ENCODE peak calls at places on chromosomes 1 and 21, in four cellular contexts. L is mesendoderm, U is H1, D is mesenchymal stem cell. Y is an unnamed sample.
A peak's percentile ranks its signal among the peaks of the same experiment; 100 is the strongest.

GRCh38 chr21:29238967-29239289 is 59.8 kb upstream of the BACH1 start:
- DNase-seq in D (peak; percentile 42), L (no peak), U (no peak), Y (no peak)

GRCh38 chr1:248243204-248243603 is 12.0 kb downstream of the OR2M4 start:
- DNase-seq in D (no peak), L (peak; percentile 30), U (no peak), Y (no peak)

GRCh38 chr1:24557220-24557619 is 1.3 kb downstream of the NCMAP start:
- DNase-seq in D (no peak), L (no peak), U (no peak), Y (no peak)

GRCh38 chr1:53573522-53573921 is 114.3 kb downstream of the DMRTB1 start:
- DNase-seq in L (no peak), D (no peak), U (no peak), Y (no peak)

GRCh38 chr1:210233495-210234253 is 1.1 kb downstream of the SERTAD4 start:
- DNase-seq in U (no peak), L (peak; percentile 75), D (peak; percentile 73), Y (peak; percentile 61)

GRCh38 chr1:19967808-19968207 is 11.6 kb downstream of the PLA2G2A start:
- DNase-seq in U (no peak), L (no peak), D (no peak), Y (no peak)

GRCh38 chr1:25917996-25918395 is 11.8 kb upstream of the STMN1 start:
- DNase-seq in D (peak; percentile 9), U (no peak), L (peak; percentile 88), Y (no peak)

GRCh38 chr1:15264769-15265168 is 17.7 kb downstream of the FHAD1 start:
- DNase-seq in U (no peak), L (no peak), D (no peak), Y (no peak)

GRCh38 chr1:165907256-165907857 is 79.9 kb downstream of the UCK2 start:
- DNase-seq in L (peak; percentile 83), U (no peak), D (no peak), Y (peak; percentile 20)

GRCh38 chr1:78274814-78275213 is 216.0 kb upstream of the PTGFR start:
- DNase-seq in U (no peak), L (no peak), D (peak; percentile 13), Y (no peak)

GRCh38 chr1:10825592-10825991 is 29.1 kb upstream of the CASZ1 start:
- DNase-seq in U (no peak), D (no peak), L (no peak), Y (no peak)

GRCh38 chr1:4700801-4701200 is 46.4 kb downstream of the AJAP1 start:
- DNase-seq in D (no peak), U (no peak), L (no peak), Y (no peak)

GRCh38 chr1:209829716-209830115 is 1.9 kb downstream of the UTP25 start:
- DNase-seq in D (no peak), U (no peak), L (no peak), Y (no peak)

GRCh38 chr1:76759950-76760349 is 107.3 kb upstream of the ST6GALNAC5 start:
- DNase-seq in D (peak; percentile 11), U (no peak), L (peak; percentile 48), Y (no peak)

GRCh38 chr1:193115629-193116227 is 6.1 kb upstream of the CDC73 start:
- DNase-seq in L (peak; percentile 87), U (no peak), D (peak; percentile 99), Y (no peak)

GRCh38 chr1:204438628-204439027 is 27.0 kb upstream of the PPP1R15B start:
- DNase-seq in D (peak; percentile 96), U (no peak), L (no peak), Y (no peak)

GRCh38 chr1:158022554-158023278 is 29.3 kb downstream of the KIRREL1 start:
- DNase-seq in L (no peak), D (no peak), U (no peak), Y (no peak)

GRCh38 chr1:208595745-208596144 is 351.6 kb upstream of the PLXNA2 start:
- DNase-seq in D (peak; percentile 68), L (no peak), U (no peak), Y (no peak)

GRCh38 chr21:46100426-46100825 is 2.5 kb downstream of the COL6A2 start:
- DNase-seq in L (no peak), D (peak; percentile 76), U (no peak), Y (no peak)

GRCh38 chr1:105427543-105427942 is 1628.9 kb upstream of the PRMT6 start:
- DNase-seq in D (no peak), U (no peak), L (no peak), Y (no peak)

GRCh38 chr1:6440198-6441126 is 15.9 kb downstream of the ESPN start:
- DNase-seq in D (peak; percentile 51), U (no peak), L (peak; percentile 73), Y (peak; percentile 85)

GRCh38 chr1:172917972-172918371 is 132.8 kb downstream of the TNFSF18 start:
- DNase-seq in D (peak; percentile 89), U (no peak), L (peak; percentile 69), Y (no peak)

GRCh38 chr1:6373961-6374720 is 19.4 kb downstream of the ACOT7 start:
- DNase-seq in D (no peak), U (no peak), L (no peak), Y (no peak)

GRCh38 chr1:21573971-21574458 is 64.8 kb downstream of the ALPL start:
- DNase-seq in D (peak; percentile 56), U (peak; percentile 57), L (peak; percentile 89), Y (peak; percentile 86)

GRCh38 chr1:158819461-158820443 is 11.4 kb upstream of the MNDA start:
- DNase-seq in U (no peak), L (no peak), D (peak; percentile 75), Y (no peak)

GRCh38 chr1:223102797-223103533 is 40.1 kb downstream of the TLR5 start:
- DNase-seq in U (no peak), D (no peak), L (peak; percentile 90), Y (no peak)

GRCh38 chr1:17903386-17903785 is 148.3 kb downstream of the ACTL8 start:
- DNase-seq in L (no peak), U (no peak), D (no peak), Y (no peak)

GRCh38 chr1:7893529-7894180 is 40.8 kb upstream of the UTS2 start:
- DNase-seq in L (no peak), U (no peak), D (no peak), Y (no peak)

GRCh38 chr1:207868769-207869721 is 41.9 kb downstream of the CD34 start:
- DNase-seq in L (peak; percentile 75), D (peak; percentile 81), U (peak; percentile 29), Y (peak; percentile 75)

GRCh38 chr1:78490861-78491310 is at the start of gene PTGFR:
- DNase-seq in L (peak; percentile 40), D (peak; percentile 18), U (no peak), Y (peak; percentile 58)

GRCh38 chr1:93304716-93305138 is 41.0 kb upstream of the DR1 start:
- DNase-seq in L (peak; percentile 67), D (peak; percentile 84), U (no peak), Y (no peak)

GRCh38 chr1:148296511-148296910 is 144.4 kb upstream of the NBPF11 start:
- DNase-seq in L (no peak), D (no peak), U (no peak), Y (no peak)

GRCh38 chr1:53329183-53329544 is 1.3 kb upstream of the LRP8 start:
- DNase-seq in D (no peak), L (no peak), U (no peak), Y (no peak)

GRCh38 chr1:246681822-246682221 is 42.4 kb upstream of the SCCPDH start:
- DNase-seq in D (peak; percentile 57), L (no peak), U (no peak), Y (no peak)

GRCh38 chr21:16179732-16180131 is 449.9 kb downstream of the USP25 start:
- DNase-seq in L (peak; percentile 36), D (peak; percentile 10), U (no peak), Y (no peak)

GRCh38 chr1:160868141-160868540 is 5.5 kb upstream of the CD244 start:
- DNase-seq in L (no peak), D (no peak), U (no peak), Y (no peak)

GRCh38 chr1:41357451-41358151 is 3.6 kb upstream of the FOXO6 start:
- DNase-seq in U (no peak), D (no peak), L (peak; percentile 44), Y (no peak)

GRCh38 chr1:215992620-215993019 is 425.5 kb downstream of the KCTD3 start:
- DNase-seq in U (no peak), L (peak; percentile 66), D (peak; percentile 30), Y (no peak)

GRCh38 chr21:44836349-44836665 is 18.4 kb upstream of the SUMO3 start:
- DNase-seq in U (no peak), L (no peak), D (no peak), Y (no peak)

GRCh38 chr21:44834951-44835646 is 17.2 kb upstream of the SUMO3 start:
- DNase-seq in U (no peak), D (no peak), L (no peak), Y (no peak)

GRCh38 chr21:44833663-44834062 is 15.8 kb upstream of the SUMO3 start:
- DNase-seq in L (no peak), U (no peak), D (no peak), Y (no peak)

GRCh38 chr21:44835647-44835973 is 17.7 kb upstream of the SUMO3 start:
- DNase-seq in U (no peak), D (no peak), L (no peak), Y (no peak)

GRCh38 chr21:44834231-44834950 is 16.5 kb upstream of the SUMO3 start:
- DNase-seq in D (no peak), U (no peak), L (no peak), Y (no peak)
- H3K27me3 ChIP-seq in D (peaks cover 8% of the 10 kb centered on the region), U (no peaks in the 10 kb centered on the region), L (no peaks in the 10 kb centered on the region), Y (no peaks in the 10 kb centered on the region)

GRCh38 chr1:91502882-91503184 is 2.2 kb downstream of the CDC7 start:
- DNase-seq in L (peak; percentile 23), U (no peak), D (peak; percentile 32), Y (no peak)
- H3K4me2 ChIP-seq in L (no peak overlapping the region), U (peak overlapping the region; percentile 78), D (no peak overlapping the region), Y (peak overlapping the region; percentile 70)

GRCh38 chr1:11944358-11944981 is 10.0 kb downstream of the PLOD1 start:
- DNase-seq in L (peak; percentile 74), D (peak; percentile 61), U (no peak), Y (peak; percentile 80)
- H2BK15ac ChIP-seq in L (no peak overlapping the region), D (no peak overlapping the region), U (no peak overlapping the region), Y (no peak overlapping the region)

DNA sequence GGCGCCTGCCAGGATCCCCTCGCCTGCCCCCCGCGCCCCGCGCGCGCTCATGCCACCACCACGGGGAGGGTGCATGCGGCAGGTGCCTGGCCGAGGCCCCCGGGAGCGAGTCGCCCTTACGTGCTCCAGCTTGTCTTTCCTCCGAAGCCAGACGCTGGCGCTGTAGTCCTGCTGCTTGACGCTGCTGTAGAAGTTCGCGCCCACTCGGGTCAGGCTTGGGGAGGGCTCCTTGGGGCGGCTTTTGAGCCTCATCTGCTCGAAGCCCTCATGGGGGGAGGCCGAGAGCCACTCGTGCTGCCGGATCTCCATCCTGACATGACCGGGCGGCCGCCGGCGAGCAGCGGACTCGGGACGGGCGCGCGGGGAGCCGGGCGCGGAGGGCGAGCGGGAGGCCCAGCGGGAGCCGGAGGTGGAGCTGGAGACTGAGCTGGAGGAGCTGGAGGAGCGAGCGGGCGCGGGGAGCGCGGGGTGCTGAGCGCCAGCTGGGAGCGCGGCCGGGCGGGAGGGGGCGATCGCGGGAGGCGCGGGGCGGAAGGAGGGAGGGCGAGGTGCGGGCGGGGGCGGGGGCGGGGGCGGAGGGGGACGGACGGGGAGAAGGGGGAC is 428 bp downstream of the PLD5 start:
- DNase-seq in L (peak; percentile 68), U (peak; percentile 15), D (no peak), Y (peak; percentile 82)
- H3K27me3 ChIP-seq in L (peaks cover 17% of the 10 kb centered on the region), U (peaks cover 2% of the 10 kb centered on the region), D (peaks cover 53% of the 10 kb centered on the region), Y (peaks cover 11% of the 10 kb centered on the region)

Y was measured in H9.